ENCODE peak calls at places on chromosomes 12 and 14, in nine cellular contexts. G, C, B, J, T, O, X, U and V are unnamed samples.

GRCh38 chr12:53327435-53328042 is 6.1 kb upstream of the AAAS start:
- DNase-seq in G (no peak), C (peak; percentile 42), B (no peak), J (no peak), T (no peak), O (no peak), X (no peak), U (peak; percentile 18), V (no peak)

GRCh38 chr12:124613151-124613585 is 45.8 kb upstream of the NCOR2 start:
- DNase-seq in G (no peak), C (peak; percentile 66), B (no peak), J (peak; percentile 56), T (no peak), O (no peak), X (no peak), U (peak; percentile 47), V (no peak)

GRCh38 chr14:38735006-38735405 is 368.0 kb downstream of the SEC23A start:
- DNase-seq in G (no peak), C (no peak), B (no peak), J (no peak), T (no peak), O (no peak), X (no peak), U (no peak), V (no peak)

GRCh38 chr12:90410962-90411361 is 544.0 kb downstream of the CCER1 start:
- DNase-seq in G (no peak), C (no peak), B (no peak), J (no peak), T (no peak), O (no peak), X (no peak), U (no peak), V (no peak)

GRCh38 chr12:65509953-65510352 is 231.5 kb downstream of the MSRB3 start:
- DNase-seq in G (no peak), C (peak; percentile 51), B (no peak), J (no peak), T (no peak), O (no peak), X (no peak), U (no peak), V (no peak)

GRCh38 chr12:128840862-128841468 is 12.3 kb upstream of the GLT1D1 start:
- DNase-seq in G (no peak), C (no peak), B (no peak), J (no peak), T (no peak), O (no peak), X (no peak), U (no peak), V (no peak)

GRCh38 chr12:122051231-122051876 is 27.2 kb upstream of the MLXIP start:
- DNase-seq in G (no peak), C (no peak), B (no peak), J (no peak), T (no peak), O (no peak), X (no peak), U (no peak), V (no peak)

GRCh38 chr12:19382111-19382526 is 57.2 kb upstream of the AEBP2 start:
- DNase-seq in G (no peak), C (peak; percentile 82), B (no peak), J (no peak), T (no peak), O (no peak), X (no peak), U (peak; percentile 65), V (no peak)

GRCh38 chr12:31853520-31853919 is 105.7 kb upstream of the RESF1 start:
- DNase-seq in G (no peak), C (no peak), B (no peak), J (no peak), T (no peak), O (no peak), X (no peak), U (no peak), V (no peak)

GRCh38 chr12:23415180-23415579 is 534.3 kb downstream of the SOX5 start:
- DNase-seq in G (no peak), C (no peak), B (no peak), J (no peak), T (no peak), O (no peak), X (no peak), U (no peak), V (no peak)

GRCh38 chr12:561116-561705 is 101.5 kb downstream of the B4GALNT3 start:
- DNase-seq in G (no peak), C (no peak), B (no peak), J (no peak), T (no peak), O (no peak), X (no peak), U (no peak), V (no peak)

GRCh38 chr14:98754343-98755025 is 517.5 kb downstream of the BCL11B start:
- DNase-seq in G (no peak), C (no peak), B (no peak), J (no peak), T (no peak), O (no peak), X (no peak), U (no peak), V (no peak)

GRCh38 chr12:92439397-92439779 is 263.4 kb upstream of the PLEKHG7 start:
- DNase-seq in G (no peak), C (peak; percentile 94), B (no peak), J (no peak), T (no peak), O (no peak), X (no peak), U (no peak), V (no peak)

GRCh38 chr14:61145903-61146411 is 135.2 kb downstream of the TMEM30B start:
- DNase-seq in G (no peak), C (peak; percentile 82), B (no peak), J (no peak), T (no peak), O (no peak), X (peak; percentile 85), U (no peak), V (no peak)

GRCh38 chr14:92651106-92651792 is 97.2 kb downstream of the LGMN start:
- DNase-seq in G (no peak), C (no peak), B (peak; percentile 31), J (no peak), T (peak; percentile 92), O (no peak), X (no peak), U (no peak), V (no peak)

GRCh38 chr12:54563787-54564186 is 14.4 kb downstream of the PDE1B start:
- DNase-seq in G (no peak), C (no peak), B (no peak), J (no peak), T (no peak), O (no peak), X (no peak), U (no peak), V (no peak)

GRCh38 chr14:97956944-97957343 is 1159.8 kb downstream of the VRK1 start:
- DNase-seq in G (no peak), C (no peak), B (no peak), J (no peak), T (no peak), O (no peak), X (no peak), U (no peak), V (no peak)

GRCh38 chr14:50835280-50835679 is 4.3 kb upstream of the NIN start:
- DNase-seq in G (no peak), C (peak; percentile 25), B (no peak), J (peak; percentile 19), T (peak; percentile 42), O (no peak), X (no peak), U (no peak), V (no peak)

GRCh38 chr12:66236969-66237368 is 48.0 kb downstream of the IRAK3 start:
- DNase-seq in G (no peak), C (no peak), B (no peak), J (no peak), T (no peak), O (no peak), X (no peak), U (no peak), V (no peak)